ENCODE peak calls at places on chromosomes 7 and 10, in five cellular contexts. One of them, this sample, is unnamed.

GRCh38 chr10:104895981-104896380 is 254.9 kb downstream of the SORCS3 start:
- DNase-seq in AG09309: no peak
- DNase-seq in cardiac fibroblast: no peak
- DNase-seq in CD4-positive, alpha-beta T cell: no peak
- DNase-seq in tibial artery: no peak
- DNase-seq in this sample: no peak

GRCh38 chr10:132193907-132194552 is 7.3 kb downstream of the DPYSL4 start:
- DNase-seq in CD4-positive, alpha-beta T cell: no peak
- DNase-seq in tibial artery: no peak
- DNase-seq in cardiac fibroblast: no peak
- DNase-seq in AG09309: no peak
- DNase-seq in this sample: no peak

GRCh38 chr10:18777258-18777657 is 118.0 kb downstream of the ARL5B start:
- DNase-seq in CD4-positive, alpha-beta T cell: no peak
- DNase-seq in tibial artery: no peak
- DNase-seq in cardiac fibroblast: no peak
- DNase-seq in AG09309: no peak
- DNase-seq in this sample: no peak

GRCh38 chr10:114079421-114079820 is 35.8 kb downstream of the ADRB1 start:
- DNase-seq in CD4-positive, alpha-beta T cell: no peak
- DNase-seq in AG09309: no peak
- DNase-seq in cardiac fibroblast: no peak
- DNase-seq in tibial artery: no peak
- DNase-seq in this sample: no peak

GRCh38 chr7:32043688-32044087 is 26.5 kb downstream of the PDE1C start:
- DNase-seq in cardiac fibroblast: peak; percentile 50
- DNase-seq in CD4-positive, alpha-beta T cell: no peak
- DNase-seq in tibial artery: no peak
- DNase-seq in AG09309: peak; percentile 17
- DNase-seq in this sample: no peak

GRCh38 chr10:30995081-30995480 is 36.6 kb downstream of the ZNF438 start:
- DNase-seq in cardiac fibroblast: no peak
- DNase-seq in tibial artery: no peak
- DNase-seq in CD4-positive, alpha-beta T cell: no peak
- DNase-seq in AG09309: no peak
- DNase-seq in this sample: no peak

GRCh38 chr7:100093925-100094486 is 5.2 kb downstream of the COPS6 start:
- DNase-seq in AG09309: no peak
- DNase-seq in cardiac fibroblast: no peak
- DNase-seq in CD4-positive, alpha-beta T cell: no peak
- DNase-seq in tibial artery: no peak
- DNase-seq in this sample: no peak

GRCh38 chr10:43237631-43238446 is 29.0 kb downstream of the RASGEF1A start:
- DNase-seq in cardiac fibroblast: no peak
- DNase-seq in AG09309: no peak
- DNase-seq in CD4-positive, alpha-beta T cell: no peak
- DNase-seq in tibial artery: peak; percentile 10
- DNase-seq in this sample: peak; percentile 10

GRCh38 chr7:12518920-12519681 is 51.4 kb upstream of the SCIN start:
- DNase-seq in AG09309: no peak
- DNase-seq in CD4-positive, alpha-beta T cell: no peak
- DNase-seq in cardiac fibroblast: peak; percentile 21
- DNase-seq in tibial artery: no peak
- DNase-seq in this sample: no peak

GRCh38 chr10:133324198-133324792 is 12.4 kb downstream of the CALY start:
- DNase-seq in AG09309: no peak
- DNase-seq in tibial artery: peak; percentile 18
- DNase-seq in cardiac fibroblast: peak; percentile 27
- DNase-seq in CD4-positive, alpha-beta T cell: peak; percentile 54
- DNase-seq in this sample: no peak

GRCh38 chr7:24965831-24966708 is 13.9 kb downstream of the OSBPL3 start:
- DNase-seq in CD4-positive, alpha-beta T cell: no peak
- DNase-seq in AG09309: no peak
- DNase-seq in cardiac fibroblast: no peak
- DNase-seq in tibial artery: peak; percentile 27
- DNase-seq in this sample: no peak

GRCh38 chr7:149195180-149196150 is at the start of gene ZNF282:
- DNase-seq in CD4-positive, alpha-beta T cell: peak; percentile 49
- DNase-seq in AG09309: peak; percentile 57
- DNase-seq in tibial artery: peak; percentile 90
- DNase-seq in cardiac fibroblast: peak; percentile 90
- DNase-seq in this sample: peak; percentile 83
- TF ChIP-seq CTCF in CD4-positive, alpha-beta T cell: peak; percentile 54
- TF ChIP-seq CTCF in AG09309: peak; percentile 81
- TF ChIP-seq CTCF in tibial artery: peak; percentile 37
- TF ChIP-seq CTCF in cardiac fibroblast: peak; percentile 70
- TF ChIP-seq CTCF in this sample: peak; percentile 46

GRCh38 chr7:116595063-116595462 is 70.2 kb downstream of the CAV1 start:
- DNase-seq in tibial artery: no peak
- DNase-seq in CD4-positive, alpha-beta T cell: no peak
- DNase-seq in AG09309: no peak
- DNase-seq in cardiac fibroblast: no peak
- DNase-seq in this sample: no peak

GRCh38 chr7:116592041-116592355 is 67.2 kb downstream of the CAV1 start:
- DNase-seq in AG09309: no peak
- DNase-seq in tibial artery: no peak
- DNase-seq in cardiac fibroblast: no peak
- DNase-seq in CD4-positive, alpha-beta T cell: no peak
- DNase-seq in this sample: no peak

GRCh38 chr7:116592445-116592844 is 67.6 kb downstream of the CAV1 start:
- DNase-seq in CD4-positive, alpha-beta T cell: no peak
- DNase-seq in cardiac fibroblast: no peak
- DNase-seq in AG09309: no peak
- DNase-seq in tibial artery: no peak
- DNase-seq in this sample: no peak

GRCh38 chr7:116591202-116592040 is 66.6 kb downstream of the CAV1 start:
- DNase-seq in CD4-positive, alpha-beta T cell: no peak
- DNase-seq in AG09309: no peak
- DNase-seq in cardiac fibroblast: peak; percentile 59
- DNase-seq in tibial artery: no peak
- DNase-seq in this sample: no peak

DNA sequence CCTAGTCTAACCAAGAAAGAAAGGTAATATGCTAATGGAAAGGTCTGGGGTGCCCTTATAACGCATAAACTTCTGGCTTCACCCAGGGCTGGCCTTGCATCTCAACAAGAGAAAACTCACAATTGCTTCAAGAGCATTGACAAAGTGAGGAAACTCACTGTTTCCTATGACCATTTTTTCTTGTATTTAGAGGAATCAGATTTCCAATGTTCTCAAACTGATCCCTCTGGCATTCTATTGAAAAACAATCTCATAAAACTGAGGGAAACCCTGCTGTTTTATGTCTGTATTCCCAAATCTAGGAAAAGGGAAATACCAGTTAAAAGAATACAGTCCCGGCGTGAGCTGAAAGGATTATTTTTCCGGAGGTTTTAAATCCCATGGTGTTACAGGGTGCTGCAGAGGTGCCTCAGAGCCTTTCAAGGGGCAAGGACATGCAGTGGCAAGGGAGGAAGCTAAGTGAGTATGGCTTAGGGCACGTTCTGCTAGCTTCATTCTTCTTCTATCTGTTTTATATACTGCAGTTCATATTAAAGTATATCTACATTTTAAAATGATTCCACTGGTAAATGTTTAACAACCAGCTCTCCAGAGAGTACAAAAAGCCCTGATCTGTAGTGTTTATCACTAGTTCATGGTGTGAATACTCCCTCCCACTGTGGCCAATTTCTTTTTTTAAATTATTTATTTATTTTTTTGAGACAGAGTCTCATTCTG is 68.7 kb downstream of the CAV1 start:
- DNase-seq in AG09309: no peak
- DNase-seq in tibial artery: no peak
- DNase-seq in cardiac fibroblast: no peak
- DNase-seq in CD4-positive, alpha-beta T cell: no peak
- DNase-seq in this sample: no peak
- TF ChIP-seq CTCF in AG09309: no peak
- TF ChIP-seq CTCF in tibial artery: no peak
- TF ChIP-seq CTCF in cardiac fibroblast: no peak
- TF ChIP-seq CTCF in CD4-positive, alpha-beta T cell: no peak
- TF ChIP-seq CTCF in this sample: no peak

DNA sequence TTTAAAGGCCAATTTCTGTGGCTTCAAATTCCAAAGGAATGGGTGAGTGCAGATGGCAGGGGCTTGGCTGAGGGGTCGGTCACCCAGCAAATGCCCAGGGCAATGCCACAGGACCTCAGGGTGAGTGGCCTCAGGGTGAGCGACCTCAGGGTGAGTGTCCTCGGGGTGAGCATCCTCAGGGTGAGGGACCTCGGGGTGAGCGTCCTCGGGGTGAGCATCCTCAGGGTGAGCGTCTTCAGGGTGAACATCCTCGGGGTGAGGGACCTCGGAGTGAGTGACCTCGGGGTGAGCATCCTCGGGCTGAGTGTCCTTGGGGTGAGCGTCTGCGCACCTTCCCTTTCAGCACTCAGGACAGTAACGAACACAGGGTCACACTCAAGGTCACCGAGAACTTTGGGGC is 59.2 kb downstream of the ADARB2 start:
- DNase-seq in AG09309: no peak
- DNase-seq in tibial artery: no peak
- DNase-seq in cardiac fibroblast: no peak
- DNase-seq in CD4-positive, alpha-beta T cell: no peak
- DNase-seq in this sample: no peak
- TF ChIP-seq CTCF in AG09309: no peak
- TF ChIP-seq CTCF in tibial artery: no peak
- TF ChIP-seq CTCF in cardiac fibroblast: no peak
- TF ChIP-seq CTCF in CD4-positive, alpha-beta T cell: no peak
- TF ChIP-seq CTCF in this sample: no peak

DNA sequence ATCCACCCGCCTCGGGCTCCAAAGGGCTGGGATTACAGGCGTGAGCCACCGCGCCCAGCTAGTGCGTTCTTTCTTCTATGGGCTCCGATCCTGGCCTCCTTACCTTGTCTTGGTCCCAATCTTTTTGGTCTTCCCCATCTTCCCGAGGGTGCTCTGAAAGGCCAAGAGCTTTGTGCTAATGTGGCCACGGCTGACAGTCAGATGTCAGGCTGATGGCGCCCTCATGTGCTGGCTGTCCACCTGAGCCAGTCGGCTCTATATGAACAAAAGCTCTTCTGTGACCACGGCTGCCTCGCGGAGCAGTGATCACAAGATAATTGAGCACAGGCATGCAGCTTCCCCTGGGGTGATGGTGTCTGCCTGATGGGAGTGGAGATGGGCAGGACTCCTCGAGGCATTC is 11.0 kb upstream of the AHCYL2 start:
- DNase-seq in CD4-positive, alpha-beta T cell: no peak
- DNase-seq in cardiac fibroblast: peak; percentile 14
- DNase-seq in AG09309: no peak
- DNase-seq in tibial artery: no peak
- DNase-seq in this sample: no peak
- TF ChIP-seq CTCF in CD4-positive, alpha-beta T cell: no peak
- TF ChIP-seq CTCF in cardiac fibroblast: no peak
- TF ChIP-seq CTCF in AG09309: no peak
- TF ChIP-seq CTCF in tibial artery: no peak
- TF ChIP-seq CTCF in this sample: no peak

GRCh38 chr10:125373546-125373945 is 213.2 kb upstream of the CTBP2 start:
- DNase-seq in cardiac fibroblast: peak; percentile 7
- DNase-seq in CD4-positive, alpha-beta T cell: no peak
- DNase-seq in tibial artery: no peak
- DNase-seq in AG09309: no peak
- DNase-seq in this sample: no peak

GRCh38 chr10:125369382-125370326 is 209.3 kb upstream of the CTBP2 start:
- DNase-seq in tibial artery: no peak
- DNase-seq in cardiac fibroblast: no peak
- DNase-seq in AG09309: no peak
- DNase-seq in CD4-positive, alpha-beta T cell: no peak
- DNase-seq in this sample: no peak

GRCh38 chr10:125375210-125375609 is 214.8 kb upstream of the CTBP2 start:
- DNase-seq in CD4-positive, alpha-beta T cell: no peak
- DNase-seq in AG09309: no peak
- DNase-seq in tibial artery: no peak
- DNase-seq in cardiac fibroblast: peak; percentile 4
- DNase-seq in this sample: no peak

DNA sequence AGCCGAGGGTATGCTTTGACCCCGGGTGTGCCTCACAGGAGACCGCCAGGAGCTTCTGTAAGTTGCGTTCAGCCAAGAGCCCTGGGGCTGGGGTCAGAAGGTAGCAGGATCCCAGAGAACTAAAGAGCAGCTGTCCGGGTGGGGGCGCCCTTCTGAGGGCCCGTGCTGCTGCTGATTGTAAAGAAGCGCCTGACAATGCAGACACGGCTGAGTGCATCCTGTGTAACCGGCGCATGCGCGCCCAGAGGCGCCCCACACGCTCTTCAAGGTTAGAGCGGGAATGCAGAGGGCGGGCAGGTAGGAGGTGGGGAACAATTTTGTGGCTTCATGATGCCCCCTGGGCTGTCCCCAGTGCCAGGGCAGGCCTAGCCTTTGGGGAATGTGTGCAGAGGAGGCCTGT is 210.2 kb upstream of the CTBP2 start:
- DNase-seq in CD4-positive, alpha-beta T cell: no peak
- DNase-seq in AG09309: no peak
- DNase-seq in tibial artery: no peak
- DNase-seq in cardiac fibroblast: no peak
- DNase-seq in this sample: no peak
- TF ChIP-seq CTCF in CD4-positive, alpha-beta T cell: no peak
- TF ChIP-seq CTCF in AG09309: peak; percentile 9
- TF ChIP-seq CTCF in tibial artery: no peak
- TF ChIP-seq CTCF in cardiac fibroblast: no peak
- TF ChIP-seq CTCF in this sample: no peak

GRCh38 chr7:33807779-33808482 is 97.4 kb upstream of the BMPER start:
- DNase-seq in cardiac fibroblast: peak; percentile 94
- DNase-seq in tibial artery: no peak
- DNase-seq in CD4-positive, alpha-beta T cell: no peak
- DNase-seq in AG09309: peak; percentile 78
- DNase-seq in this sample: no peak
- TF ChIP-seq CTCF in cardiac fibroblast: peak; percentile 60
- TF ChIP-seq CTCF in tibial artery: no peak
- TF ChIP-seq CTCF in CD4-positive, alpha-beta T cell: no peak
- TF ChIP-seq CTCF in AG09309: peak; percentile 55
- TF ChIP-seq CTCF in this sample: no peak

GRCh38 chr7:16803881-16804673 is 722 bp downstream of the AGR2 start:
- DNase-seq in tibial artery: no peak
- DNase-seq in cardiac fibroblast: peak; percentile 15
- DNase-seq in AG09309: no peak
- DNase-seq in CD4-positive, alpha-beta T cell: no peak
- DNase-seq in this sample: no peak

GRCh38 chr7:16804674-16805439 is at the start of gene AGR2:
- DNase-seq in AG09309: no peak
- DNase-seq in CD4-positive, alpha-beta T cell: no peak
- DNase-seq in tibial artery: no peak
- DNase-seq in cardiac fibroblast: no peak
- DNase-seq in this sample: no peak

GRCh38 chr7:16795624-16796023 is 9.2 kb downstream of the AGR2 start:
- DNase-seq in CD4-positive, alpha-beta T cell: no peak
- DNase-seq in tibial artery: no peak
- DNase-seq in cardiac fibroblast: no peak
- DNase-seq in AG09309: no peak
- DNase-seq in this sample: no peak

GRCh38 chr7:16801579-16801978 is 3.2 kb downstream of the AGR2 start:
- DNase-seq in AG09309: no peak
- DNase-seq in cardiac fibroblast: no peak
- DNase-seq in CD4-positive, alpha-beta T cell: no peak
- DNase-seq in tibial artery: no peak
- DNase-seq in this sample: no peak

GRCh38 chr7:16801111-16801542 is 3.7 kb downstream of the AGR2 start:
- DNase-seq in cardiac fibroblast: peak; percentile 83
- DNase-seq in CD4-positive, alpha-beta T cell: no peak
- DNase-seq in tibial artery: no peak
- DNase-seq in AG09309: peak; percentile 45
- DNase-seq in this sample: no peak
- TF ChIP-seq CTCF in cardiac fibroblast: peak; percentile 52
- TF ChIP-seq CTCF in CD4-positive, alpha-beta T cell: peak; percentile 36
- TF ChIP-seq CTCF in tibial artery: no peak
- TF ChIP-seq CTCF in AG09309: peak; percentile 57
- TF ChIP-seq CTCF in this sample: peak; percentile 6